ENCODE peak calls at places on chromosomes 12 and 14, in eight cellular contexts. One of them, this sample, is unnamed. For H3K4me1, the result is how much of the 10 kb centered on the place peaks cover.

GRCh38 chr12:124195226-124195938 is 99.5 kb upstream of the RFLNA start:
- DNase-seq in PC-3: no peak
- DNase-seq in A549: no peak
- DNase-seq in lung: no peak
- DNase-seq in DND-41: no peak
- DNase-seq in transverse colon: no peak
- DNase-seq in ovary: no peak
- DNase-seq in aorta: no peak
- DNase-seq in this sample: no peak

GRCh38 chr12:59036973-59037807 is 116.9 kb upstream of the LRIG3 start:
- DNase-seq in lung: no peak
- DNase-seq in PC-3: no peak
- DNase-seq in DND-41: no peak
- DNase-seq in transverse colon: no peak
- DNase-seq in aorta: no peak
- DNase-seq in A549: no peak
- DNase-seq in ovary: no peak
- DNase-seq in this sample: no peak

GRCh38 chr14:31206536-31207286 is 882 bp downstream of the HECTD1 start:
- DNase-seq in transverse colon: peak
- DNase-seq in DND-41: no peak
- DNase-seq in ovary: no peak
- DNase-seq in PC-3: peak
- DNase-seq in A549: peak
- DNase-seq in aorta: peak
- DNase-seq in lung: peak
- DNase-seq in this sample: peak

GRCh38 chr14:84750763-84751554 is 779.0 kb upstream of the FLRT2 start:
- DNase-seq in PC-3: no peak
- DNase-seq in aorta: no peak
- DNase-seq in lung: no peak
- DNase-seq in transverse colon: no peak
- DNase-seq in A549: no peak
- DNase-seq in DND-41: no peak
- DNase-seq in ovary: no peak
- DNase-seq in this sample: no peak

GRCh38 chr12:117235261-117235660 is 45.0 kb upstream of the FBXO21 start:
- DNase-seq in aorta: no peak
- DNase-seq in lung: no peak
- DNase-seq in PC-3: no peak
- DNase-seq in DND-41: no peak
- DNase-seq in ovary: no peak
- DNase-seq in transverse colon: no peak
- DNase-seq in A549: no peak
- DNase-seq in this sample: no peak

GRCh38 chr12:12523229-12523628 is 39.4 kb downstream of the DUSP16 start:
- DNase-seq in PC-3: no peak
- DNase-seq in lung: no peak
- DNase-seq in ovary: no peak
- DNase-seq in A549: no peak
- DNase-seq in transverse colon: no peak
- DNase-seq in aorta: no peak
- DNase-seq in DND-41: no peak
- DNase-seq in this sample: no peak

GRCh38 chr12:79690156-79690605 is 583 bp downstream of the PAWR start:
- DNase-seq in DND-41: no peak
- DNase-seq in lung: no peak
- DNase-seq in aorta: no peak
- DNase-seq in A549: peak
- DNase-seq in transverse colon: no peak
- DNase-seq in PC-3: peak
- DNase-seq in ovary: peak
- DNase-seq in this sample: peak

GRCh38 chr12:19110541-19110940 is 19.0 kb upstream of the PLEKHA5 start:
- DNase-seq in ovary: no peak
- DNase-seq in lung: no peak
- DNase-seq in aorta: no peak
- DNase-seq in transverse colon: no peak
- DNase-seq in A549: no peak
- DNase-seq in PC-3: no peak
- DNase-seq in DND-41: no peak
- DNase-seq in this sample: no peak

GRCh38 chr14:66401447-66402095 is 84.6 kb upstream of the CCDC196 start:
- DNase-seq in transverse colon: no peak
- DNase-seq in lung: no peak
- DNase-seq in A549: peak
- DNase-seq in PC-3: peak
- DNase-seq in ovary: no peak
- DNase-seq in DND-41: no peak
- DNase-seq in aorta: no peak
- DNase-seq in this sample: peak

GRCh38 chr12:484096-484495 is 24.4 kb downstream of the B4GALNT3 start:
- DNase-seq in ovary: no peak
- DNase-seq in PC-3: no peak
- DNase-seq in aorta: no peak
- DNase-seq in transverse colon: no peak
- DNase-seq in A549: no peak
- DNase-seq in DND-41: no peak
- DNase-seq in lung: no peak
- DNase-seq in this sample: no peak

GRCh38 chr12:24921251-24922038 is 27.5 kb downstream of the BCAT1 start:
- DNase-seq in ovary: no peak
- DNase-seq in aorta: no peak
- DNase-seq in transverse colon: no peak
- DNase-seq in A549: no peak
- DNase-seq in DND-41: no peak
- DNase-seq in lung: no peak
- DNase-seq in PC-3: no peak
- DNase-seq in this sample: no peak

GRCh38 chr12:109716512-109717389 is 3.1 kb downstream of the FAM222A start:
- DNase-seq in PC-3: no peak
- DNase-seq in transverse colon: peak
- DNase-seq in A549: no peak
- DNase-seq in aorta: peak
- DNase-seq in DND-41: no peak
- DNase-seq in ovary: peak
- DNase-seq in lung: no peak
- DNase-seq in this sample: peak

GRCh38 chr14:31527087-31527486 is 34.1 kb upstream of the NUBPL start:
- DNase-seq in DND-41: no peak
- DNase-seq in aorta: no peak
- DNase-seq in transverse colon: no peak
- DNase-seq in lung: no peak
- DNase-seq in PC-3: no peak
- DNase-seq in A549: no peak
- DNase-seq in ovary: no peak
- DNase-seq in this sample: no peak

GRCh38 chr12:52739963-52740362 is 36.6 kb upstream of the KRT77 start:
- DNase-seq in PC-3: peak
- DNase-seq in transverse colon: no peak
- DNase-seq in DND-41: no peak
- DNase-seq in aorta: no peak
- DNase-seq in ovary: no peak
- DNase-seq in A549: no peak
- DNase-seq in lung: no peak
- DNase-seq in this sample: no peak

GRCh38 chr12:1500095-1500801 is 94.1 kb downstream of the FBXL14 start:
- DNase-seq in ovary: no peak
- DNase-seq in A549: peak
- DNase-seq in lung: no peak
- DNase-seq in aorta: no peak
- DNase-seq in PC-3: peak
- DNase-seq in transverse colon: no peak
- DNase-seq in DND-41: no peak
- DNase-seq in this sample: peak

GRCh38 chr14:55749201-55749812 is 169.3 kb downstream of the KTN1 start:
- DNase-seq in A549: peak
- DNase-seq in lung: no peak
- DNase-seq in transverse colon: no peak
- DNase-seq in ovary: no peak
- DNase-seq in aorta: no peak
- DNase-seq in PC-3: peak
- DNase-seq in DND-41: peak
- DNase-seq in this sample: no peak

GRCh38 chr14:20440882-20441281 is 4.9 kb upstream of the KLHL33 start:
- DNase-seq in DND-41: no peak
- DNase-seq in A549: no peak
- DNase-seq in aorta: no peak
- DNase-seq in transverse colon: no peak
- DNase-seq in PC-3: no peak
- DNase-seq in lung: no peak
- DNase-seq in ovary: no peak
- DNase-seq in this sample: no peak
- H3K27ac ChIP-seq in DND-41: no peak
- H3K27ac ChIP-seq in A549: no peak
- H3K27ac ChIP-seq in aorta: no peak
- H3K27ac ChIP-seq in transverse colon: no peak
- H3K27ac ChIP-seq in PC-3: no peak
- H3K27ac ChIP-seq in lung: no peak
- H3K27ac ChIP-seq in ovary: no peak
- H3K27ac ChIP-seq in this sample: no peak

GRCh38 chr14:33363687-33364086 is 425.0 kb downstream of the NPAS3 start:
- DNase-seq in lung: no peak
- DNase-seq in DND-41: no peak
- DNase-seq in aorta: no peak
- DNase-seq in ovary: no peak
- DNase-seq in PC-3: no peak
- DNase-seq in A549: no peak
- DNase-seq in transverse colon: no peak
- DNase-seq in this sample: no peak
- H3K4me1 ChIP-seq in lung: under half
- H3K4me1 ChIP-seq in DND-41: under half
- H3K4me1 ChIP-seq in aorta: under half
- H3K4me1 ChIP-seq in ovary: under half
- H3K4me1 ChIP-seq in PC-3: under half
- H3K4me1 ChIP-seq in A549: under half
- H3K4me1 ChIP-seq in transverse colon: under half
- H3K4me1 ChIP-seq in this sample: under half

DNA sequence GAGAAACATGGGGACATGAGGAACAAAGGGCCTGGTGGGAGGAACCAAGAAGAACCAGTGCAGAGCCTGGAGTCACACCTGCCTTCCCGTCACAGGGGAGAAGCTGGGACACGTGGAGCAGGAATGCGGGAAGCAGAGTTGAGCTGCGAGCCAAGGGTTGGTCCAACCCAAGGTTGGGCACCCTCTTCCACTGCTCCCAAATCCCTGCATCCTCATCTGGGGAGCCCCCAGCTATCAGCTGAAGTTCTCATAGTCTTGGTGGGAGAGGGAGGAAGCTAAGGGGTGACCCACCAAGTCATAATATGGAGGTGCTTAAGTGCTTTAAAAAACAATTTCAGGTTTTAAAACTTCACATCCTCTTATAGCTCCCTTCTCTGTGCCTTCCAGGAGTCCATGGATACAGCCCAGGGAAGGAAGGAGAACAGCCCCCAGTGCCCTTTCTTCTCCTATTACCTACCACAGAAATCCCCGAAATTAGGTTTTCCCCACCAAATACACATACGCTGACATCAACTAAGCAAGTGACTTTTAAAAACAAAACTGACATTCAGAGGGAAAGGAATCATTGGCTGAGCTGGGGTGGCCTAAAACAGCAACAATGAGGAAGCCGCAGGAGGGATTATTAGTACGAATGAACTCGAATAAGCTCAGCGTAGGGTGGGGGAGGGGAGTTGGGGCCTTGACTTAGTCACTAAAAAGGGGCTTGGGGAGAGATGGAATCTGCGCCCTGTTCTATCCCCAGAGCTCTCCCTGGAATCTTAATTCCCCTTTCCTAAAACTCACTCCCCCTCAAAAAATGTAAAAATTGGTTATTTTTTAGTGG is 4.5 kb downstream of the MYL6 start:
- DNase-seq in DND-41: no peak
- DNase-seq in transverse colon: no peak
- DNase-seq in PC-3: no peak
- DNase-seq in aorta: no peak
- DNase-seq in ovary: no peak
- DNase-seq in A549: no peak
- DNase-seq in lung: no peak
- DNase-seq in this sample: no peak
- H3K27ac ChIP-seq in DND-41: no peak
- H3K27ac ChIP-seq in transverse colon: peak
- H3K27ac ChIP-seq in PC-3: no peak
- H3K27ac ChIP-seq in aorta: peak
- H3K27ac ChIP-seq in ovary: no peak
- H3K27ac ChIP-seq in A549: no peak
- H3K27ac ChIP-seq in lung: peak
- H3K27ac ChIP-seq in this sample: peak

DNA sequence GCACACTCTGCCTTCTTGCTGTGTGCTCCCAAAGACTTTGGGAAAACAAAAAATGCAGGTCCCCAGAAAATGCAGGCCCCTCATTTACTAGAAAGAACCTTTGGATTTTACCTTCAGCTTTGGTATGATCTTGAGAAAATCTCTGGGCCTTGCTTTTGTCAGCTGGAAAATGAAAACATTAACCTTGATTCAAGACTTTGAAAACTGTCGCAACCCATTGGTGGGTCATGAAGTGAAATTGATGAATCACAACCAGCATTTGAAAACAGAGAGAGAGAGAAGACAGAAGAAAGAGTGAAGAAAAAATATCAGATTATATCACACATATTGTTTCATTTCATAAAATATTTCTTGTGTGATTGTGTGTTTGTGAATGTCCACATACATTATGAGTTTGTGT is 322.5 kb downstream of the ZFP36L1 start:
- DNase-seq in lung: no peak
- DNase-seq in ovary: no peak
- DNase-seq in transverse colon: no peak
- DNase-seq in PC-3: no peak
- DNase-seq in A549: no peak
- DNase-seq in aorta: no peak
- DNase-seq in DND-41: no peak
- DNase-seq in this sample: no peak
- H3K4me1 ChIP-seq in lung: under half
- H3K4me1 ChIP-seq in ovary: under half
- H3K4me1 ChIP-seq in transverse colon: under half
- H3K4me1 ChIP-seq in PC-3: under half
- H3K4me1 ChIP-seq in A549: half or more
- H3K4me1 ChIP-seq in aorta: under half
- H3K4me1 ChIP-seq in DND-41: under half
- H3K4me1 ChIP-seq in this sample: under half

GRCh38 chr14:24162083-24162482 is 1.0 kb downstream of the IRF9 start:
- DNase-seq in PC-3: no peak
- DNase-seq in transverse colon: no peak
- DNase-seq in DND-41: no peak
- DNase-seq in A549: no peak
- DNase-seq in lung: no peak
- DNase-seq in aorta: no peak
- DNase-seq in ovary: no peak
- DNase-seq in this sample: peak
- H3K27ac ChIP-seq in PC-3: no peak
- H3K27ac ChIP-seq in transverse colon: peak
- H3K27ac ChIP-seq in DND-41: peak
- H3K27ac ChIP-seq in A549: peak
- H3K27ac ChIP-seq in lung: peak
- H3K27ac ChIP-seq in aorta: peak
- H3K27ac ChIP-seq in ovary: peak
- H3K27ac ChIP-seq in this sample: peak

This sample was measured in adrenal gland.